ENCODE peak calls at places on chromosomes 7 and 10, in nine cellular contexts. One of them, this sample, is unnamed.

GRCh38 chr7:142542938-142543337 is 206.3 kb upstream of the PRSS1 start:
- DNase-seq in mesothelial cell of epicardium: no peak
- DNase-seq in endodermal cell: no peak
- DNase-seq in A549: no peak
- DNase-seq in glutamatergic neuron: no peak
- DNase-seq in AG09309: no peak
- DNase-seq in Peyer's patch: no peak
- DNase-seq in B cell: no peak
- DNase-seq in fibroblast of mammary gland: peak
- DNase-seq in this sample: no peak

GRCh38 chr7:153638821-153639435 is 413.3 kb upstream of the DPP6 start:
- DNase-seq in B cell: no peak
- DNase-seq in Peyer's patch: no peak
- DNase-seq in A549: no peak
- DNase-seq in mesothelial cell of epicardium: no peak
- DNase-seq in endodermal cell: no peak
- DNase-seq in AG09309: no peak
- DNase-seq in fibroblast of mammary gland: no peak
- DNase-seq in glutamatergic neuron: no peak
- DNase-seq in this sample: no peak

GRCh38 chr10:22648547-22648961 is 65.8 kb downstream of the PIP4K2A start:
- DNase-seq in AG09309: peak
- DNase-seq in Peyer's patch: no peak
- DNase-seq in B cell: no peak
- DNase-seq in A549: no peak
- DNase-seq in endodermal cell: no peak
- DNase-seq in glutamatergic neuron: no peak
- DNase-seq in mesothelial cell of epicardium: no peak
- DNase-seq in fibroblast of mammary gland: peak
- DNase-seq in this sample: no peak

GRCh38 chr7:20033621-20034200 is 183.5 kb downstream of the MACC1 start:
- DNase-seq in endodermal cell: no peak
- DNase-seq in B cell: no peak
- DNase-seq in fibroblast of mammary gland: peak
- DNase-seq in A549: no peak
- DNase-seq in mesothelial cell of epicardium: no peak
- DNase-seq in AG09309: peak
- DNase-seq in glutamatergic neuron: no peak
- DNase-seq in Peyer's patch: no peak
- DNase-seq in this sample: no peak

GRCh38 chr7:123972045-123972444 is 47.0 kb downstream of the SPAM1 start:
- DNase-seq in mesothelial cell of epicardium: no peak
- DNase-seq in endodermal cell: no peak
- DNase-seq in glutamatergic neuron: no peak
- DNase-seq in B cell: no peak
- DNase-seq in AG09309: no peak
- DNase-seq in A549: no peak
- DNase-seq in fibroblast of mammary gland: no peak
- DNase-seq in Peyer's patch: no peak
- DNase-seq in this sample: no peak

GRCh38 chr7:29853072-29853471 is 46.8 kb downstream of the WIPF3 start:
- DNase-seq in B cell: no peak
- DNase-seq in Peyer's patch: no peak
- DNase-seq in endodermal cell: no peak
- DNase-seq in A549: no peak
- DNase-seq in mesothelial cell of epicardium: no peak
- DNase-seq in AG09309: no peak
- DNase-seq in glutamatergic neuron: no peak
- DNase-seq in fibroblast of mammary gland: no peak
- DNase-seq in this sample: no peak

GRCh38 chr10:2083591-2083990 is 346.3 kb upstream of the ADARB2 start:
- DNase-seq in AG09309: no peak
- DNase-seq in A549: no peak
- DNase-seq in Peyer's patch: no peak
- DNase-seq in fibroblast of mammary gland: no peak
- DNase-seq in B cell: no peak
- DNase-seq in mesothelial cell of epicardium: no peak
- DNase-seq in glutamatergic neuron: no peak
- DNase-seq in endodermal cell: no peak
- DNase-seq in this sample: no peak

GRCh38 chr10:84306751-84307384 is 21.5 kb upstream of the CCSER2 start:
- DNase-seq in AG09309: no peak
- DNase-seq in glutamatergic neuron: no peak
- DNase-seq in Peyer's patch: no peak
- DNase-seq in B cell: no peak
- DNase-seq in fibroblast of mammary gland: no peak
- DNase-seq in endodermal cell: no peak
- DNase-seq in mesothelial cell of epicardium: no peak
- DNase-seq in A549: no peak
- DNase-seq in this sample: no peak

GRCh38 chr10:11237571-11237970 is 219.9 kb downstream of the CELF2 start:
- DNase-seq in mesothelial cell of epicardium: no peak
- DNase-seq in AG09309: no peak
- DNase-seq in B cell: no peak
- DNase-seq in Peyer's patch: no peak
- DNase-seq in glutamatergic neuron: no peak
- DNase-seq in fibroblast of mammary gland: no peak
- DNase-seq in A549: no peak
- DNase-seq in endodermal cell: no peak
- DNase-seq in this sample: no peak

DNA sequence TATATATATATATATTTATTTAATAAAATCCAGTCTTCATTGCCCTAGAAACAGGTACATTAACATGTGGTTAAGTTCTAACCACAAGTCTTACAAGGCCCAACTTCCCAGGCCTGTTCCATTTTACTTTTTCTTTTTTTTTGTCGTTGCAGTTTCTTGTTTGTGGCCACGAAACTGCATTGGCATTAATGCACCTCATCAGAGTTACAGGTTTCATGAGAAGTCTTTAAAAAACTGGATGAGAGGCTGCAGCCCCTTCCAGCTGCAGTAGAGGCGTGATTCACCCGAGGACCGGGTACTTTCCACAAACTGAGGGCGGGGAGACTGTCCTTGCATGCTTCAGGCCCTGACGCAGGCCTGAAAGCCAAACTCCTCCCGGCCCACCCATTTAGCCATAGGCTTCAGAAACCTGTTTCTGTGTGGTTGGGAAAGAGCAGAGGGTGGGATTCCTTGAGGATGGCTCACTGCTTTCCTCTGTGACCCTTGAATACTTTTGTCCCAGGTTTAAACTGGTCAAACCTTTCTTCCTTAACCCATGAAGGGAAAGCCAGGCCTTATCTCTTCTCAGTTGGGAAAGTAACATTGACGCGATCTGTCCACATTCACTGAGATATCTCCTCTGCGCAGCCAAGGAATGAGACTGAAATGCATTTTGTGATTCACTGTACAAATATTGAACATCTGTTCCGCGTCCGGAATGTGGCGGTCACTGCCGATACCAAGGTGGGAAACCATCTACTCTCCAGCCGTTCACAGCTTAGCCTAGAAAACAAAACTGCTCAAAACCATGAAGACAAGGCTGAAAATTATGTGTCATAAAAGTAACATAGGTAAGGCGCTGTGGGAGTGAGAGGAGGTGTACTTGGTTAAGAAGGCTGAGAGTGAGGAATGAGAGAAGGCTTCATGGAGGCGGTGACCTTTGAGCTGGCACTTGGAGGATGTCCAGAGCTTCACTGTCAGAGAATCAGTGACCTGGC is 311.7 kb downstream of the GATA3 start:
- DNase-seq in mesothelial cell of epicardium: peak
- DNase-seq in Peyer's patch: no peak
- DNase-seq in B cell: no peak
- DNase-seq in AG09309: peak
- DNase-seq in fibroblast of mammary gland: no peak
- DNase-seq in glutamatergic neuron: no peak
- DNase-seq in A549: peak
- DNase-seq in endodermal cell: no peak
- DNase-seq in this sample: peak
- TF ChIP-seq CTCF in mesothelial cell of epicardium: no peak
- TF ChIP-seq CTCF in Peyer's patch: no peak
- TF ChIP-seq CTCF in B cell: no peak
- TF ChIP-seq CTCF in AG09309: peak
- TF ChIP-seq CTCF in fibroblast of mammary gland: no peak
- TF ChIP-seq CTCF in glutamatergic neuron: no peak
- TF ChIP-seq CTCF in A549: no peak
- TF ChIP-seq CTCF in endodermal cell: no peak
- TF ChIP-seq CTCF in this sample: no peak

GRCh38 chr10:133527779-133528271 is 662 bp downstream of the CYP2E1 start:
- DNase-seq in Peyer's patch: no peak
- DNase-seq in mesothelial cell of epicardium: no peak
- DNase-seq in glutamatergic neuron: peak
- DNase-seq in B cell: peak
- DNase-seq in endodermal cell: no peak
- DNase-seq in AG09309: no peak
- DNase-seq in fibroblast of mammary gland: no peak
- DNase-seq in A549: no peak
- DNase-seq in this sample: no peak
- TF ChIP-seq CTCF in Peyer's patch: no peak
- TF ChIP-seq CTCF in mesothelial cell of epicardium: no peak
- TF ChIP-seq CTCF in glutamatergic neuron: no peak
- TF ChIP-seq CTCF in B cell: no peak
- TF ChIP-seq CTCF in endodermal cell: no peak
- TF ChIP-seq CTCF in AG09309: no peak
- TF ChIP-seq CTCF in fibroblast of mammary gland: no peak
- TF ChIP-seq CTCF in A549: no peak
- TF ChIP-seq CTCF in this sample: no peak

GRCh38 chr7:107582906-107583305 is 2.9 kb downstream of the BCAP29 start:
- DNase-seq in B cell: no peak
- DNase-seq in endodermal cell: no peak
- DNase-seq in mesothelial cell of epicardium: no peak
- DNase-seq in Peyer's patch: no peak
- DNase-seq in A549: no peak
- DNase-seq in glutamatergic neuron: no peak
- DNase-seq in fibroblast of mammary gland: no peak
- DNase-seq in AG09309: no peak
- DNase-seq in this sample: no peak

GRCh38 chr7:107581387-107582013 is 1.5 kb downstream of the BCAP29 start:
- DNase-seq in glutamatergic neuron: no peak
- DNase-seq in mesothelial cell of epicardium: no peak
- DNase-seq in fibroblast of mammary gland: no peak
- DNase-seq in AG09309: no peak
- DNase-seq in Peyer's patch: no peak
- DNase-seq in B cell: no peak
- DNase-seq in endodermal cell: no peak
- DNase-seq in A549: no peak
- DNase-seq in this sample: no peak

GRCh38 chr7:107580716-107581383 is 804 bp downstream of the BCAP29 start:
- DNase-seq in A549: no peak
- DNase-seq in B cell: no peak
- DNase-seq in mesothelial cell of epicardium: no peak
- DNase-seq in AG09309: no peak
- DNase-seq in fibroblast of mammary gland: no peak
- DNase-seq in endodermal cell: no peak
- DNase-seq in Peyer's patch: no peak
- DNase-seq in glutamatergic neuron: no peak
- DNase-seq in this sample: no peak

GRCh38 chr7:107579546-107579880 is 533 bp upstream of the BCAP29 start:
- DNase-seq in glutamatergic neuron: no peak
- DNase-seq in AG09309: no peak
- DNase-seq in B cell: peak
- DNase-seq in endodermal cell: no peak
- DNase-seq in mesothelial cell of epicardium: no peak
- DNase-seq in Peyer's patch: no peak
- DNase-seq in A549: peak
- DNase-seq in fibroblast of mammary gland: no peak
- DNase-seq in this sample: no peak

GRCh38 chr7:107579881-107580715 is at the start of gene BCAP29:
- DNase-seq in A549: peak
- DNase-seq in AG09309: no peak
- DNase-seq in glutamatergic neuron: peak
- DNase-seq in mesothelial cell of epicardium: peak
- DNase-seq in B cell: peak
- DNase-seq in fibroblast of mammary gland: peak
- DNase-seq in Peyer's patch: peak
- DNase-seq in endodermal cell: peak
- DNase-seq in this sample: peak
- TF ChIP-seq CTCF in A549: peak
- TF ChIP-seq CTCF in AG09309: peak
- TF ChIP-seq CTCF in glutamatergic neuron: no peak
- TF ChIP-seq CTCF in mesothelial cell of epicardium: no peak
- TF ChIP-seq CTCF in B cell: no peak
- TF ChIP-seq CTCF in fibroblast of mammary gland: peak
- TF ChIP-seq CTCF in Peyer's patch: no peak
- TF ChIP-seq CTCF in endodermal cell: peak
- TF ChIP-seq CTCF in this sample: no peak

GRCh38 chr10:59578741-59579140 is 130.9 kb downstream of the SLC16A9 start:
- DNase-seq in mesothelial cell of epicardium: no peak
- DNase-seq in endodermal cell: no peak
- DNase-seq in glutamatergic neuron: no peak
- DNase-seq in Peyer's patch: no peak
- DNase-seq in B cell: no peak
- DNase-seq in fibroblast of mammary gland: no peak
- DNase-seq in A549: no peak
- DNase-seq in AG09309: no peak
- DNase-seq in this sample: no peak

GRCh38 chr10:59582058-59582457 is 127.6 kb downstream of the SLC16A9 start:
- DNase-seq in A549: no peak
- DNase-seq in AG09309: no peak
- DNase-seq in fibroblast of mammary gland: no peak
- DNase-seq in mesothelial cell of epicardium: no peak
- DNase-seq in glutamatergic neuron: no peak
- DNase-seq in B cell: no peak
- DNase-seq in Peyer's patch: no peak
- DNase-seq in endodermal cell: no peak
- DNase-seq in this sample: no peak

GRCh38 chr10:59582779-59583178 is 126.9 kb downstream of the SLC16A9 start:
- DNase-seq in endodermal cell: no peak
- DNase-seq in mesothelial cell of epicardium: no peak
- DNase-seq in fibroblast of mammary gland: no peak
- DNase-seq in A549: no peak
- DNase-seq in AG09309: no peak
- DNase-seq in B cell: no peak
- DNase-seq in Peyer's patch: no peak
- DNase-seq in glutamatergic neuron: no peak
- DNase-seq in this sample: no peak

GRCh38 chr10:59578013-59578412 is 131.6 kb downstream of the SLC16A9 start:
- DNase-seq in mesothelial cell of epicardium: no peak
- DNase-seq in Peyer's patch: no peak
- DNase-seq in A549: no peak
- DNase-seq in glutamatergic neuron: no peak
- DNase-seq in endodermal cell: no peak
- DNase-seq in B cell: no peak
- DNase-seq in fibroblast of mammary gland: no peak
- DNase-seq in AG09309: no peak
- DNase-seq in this sample: no peak

DNA sequence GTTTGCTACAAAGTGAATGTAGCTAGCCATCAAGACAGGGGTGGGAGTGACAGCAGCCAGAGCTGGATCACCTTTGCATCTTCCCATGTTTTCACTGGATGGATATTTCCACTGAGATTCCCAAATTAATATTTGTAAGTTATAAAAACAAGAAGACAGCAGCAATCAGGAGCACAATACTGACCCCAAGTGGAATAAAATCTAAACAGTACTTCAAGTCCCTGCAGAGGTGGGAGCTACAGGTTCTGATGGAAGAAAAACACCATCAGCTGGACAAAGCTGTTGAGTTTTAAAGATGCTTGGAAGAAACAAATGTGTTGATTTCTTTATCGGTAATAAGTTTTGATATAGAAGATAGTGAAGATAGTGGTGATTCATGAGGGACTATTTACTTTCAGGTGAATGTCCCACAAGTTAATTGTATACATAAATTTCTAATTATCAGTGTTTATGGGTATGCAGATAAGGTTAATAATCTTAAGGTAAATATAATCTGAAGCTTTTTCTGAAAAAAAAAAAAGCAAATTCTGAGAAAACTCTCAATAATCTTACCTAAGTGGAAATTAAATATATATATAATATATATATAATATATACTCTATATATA is 129.3 kb downstream of the SLC16A9 start:
- DNase-seq in A549: peak
- DNase-seq in fibroblast of mammary gland: peak
- DNase-seq in AG09309: peak
- DNase-seq in Peyer's patch: no peak
- DNase-seq in glutamatergic neuron: no peak
- DNase-seq in mesothelial cell of epicardium: no peak
- DNase-seq in endodermal cell: no peak
- DNase-seq in B cell: no peak
- DNase-seq in this sample: peak
- TF ChIP-seq CTCF in A549: peak
- TF ChIP-seq CTCF in fibroblast of mammary gland: peak
- TF ChIP-seq CTCF in AG09309: peak
- TF ChIP-seq CTCF in Peyer's patch: no peak
- TF ChIP-seq CTCF in glutamatergic neuron: peak
- TF ChIP-seq CTCF in mesothelial cell of epicardium: peak
- TF ChIP-seq CTCF in endodermal cell: peak
- TF ChIP-seq CTCF in B cell: no peak
- TF ChIP-seq CTCF in this sample: peak

This sample was measured in Calu3.